ENCODE peak calls at places on chromosomes 5 and 9, in five cellular contexts. X, Z, E, Q and B are unnamed samples.

GRCh38 chr5:72499730-72500129 is 7.5 kb downstream of the ZNF366 start:
- DNase-seq in Q (peak), X (no peak), E (no peak), Z (no peak), B (no peak)

GRCh38 chr5:107670028-107670926 is 460 bp downstream of the EFNA5 start:
- DNase-seq in X (no peak), Q (peak), E (no peak), Z (peak), B (peak)

GRCh38 chr5:93192107-93192506 is 388.9 kb downstream of the NR2F1-AS1 start:
- DNase-seq in E (peak), X (peak), Q (no peak), Z (no peak), B (no peak)

GRCh38 chr5:6631441-6631840 is 1.4 kb downstream of the NSUN2 start:
- DNase-seq in Z (no peak), Q (no peak), X (no peak), E (no peak), B (no peak)

GRCh38 chr5:1161108-1161831 is 40.1 kb upstream of the SLC6A19 start:
- DNase-seq in X (no peak), Q (no peak), E (no peak), Z (peak), B (no peak)

GRCh38 chr9:71909887-71910601 is 949 bp downstream of the ABHD17B start:
- DNase-seq in Z (peak), E (peak), Q (peak), X (no peak), B (peak)

GRCh38 chr9:16652511-16653101 is 217.9 kb downstream of the BNC2 start:
- DNase-seq in E (no peak), X (no peak), Q (no peak), Z (no peak), B (no peak)

GRCh38 chr5:156137482-156137881 is 189.5 kb upstream of the SGCD start:
- DNase-seq in Z (no peak), X (no peak), Q (no peak), E (peak), B (no peak)

GRCh38 chr9:35661756-35662350 is 3.1 kb downstream of the ARHGEF39 start:
- DNase-seq in Z (no peak), Q (no peak), E (no peak), X (no peak), B (no peak)

GRCh38 chr9:35508069-35508468 is 18.2 kb downstream of the RUSC2 start:
- DNase-seq in Z (no peak), Q (no peak), E (no peak), X (no peak), B (no peak)

GRCh38 chr5:107915413-107915812 is 244.7 kb upstream of the EFNA5 start:
- DNase-seq in X (no peak), Z (no peak), Q (no peak), E (peak), B (no peak)

GRCh38 chr9:131810351-131811170 is 70.7 kb upstream of the RAPGEF1 start:
- DNase-seq in Z (no peak), X (no peak), E (no peak), Q (no peak), B (no peak)
- TF ChIP-seq CTCF in Z (no peak), X (no peak), E (no peak), Q (no peak), B (no peak)

DNA sequence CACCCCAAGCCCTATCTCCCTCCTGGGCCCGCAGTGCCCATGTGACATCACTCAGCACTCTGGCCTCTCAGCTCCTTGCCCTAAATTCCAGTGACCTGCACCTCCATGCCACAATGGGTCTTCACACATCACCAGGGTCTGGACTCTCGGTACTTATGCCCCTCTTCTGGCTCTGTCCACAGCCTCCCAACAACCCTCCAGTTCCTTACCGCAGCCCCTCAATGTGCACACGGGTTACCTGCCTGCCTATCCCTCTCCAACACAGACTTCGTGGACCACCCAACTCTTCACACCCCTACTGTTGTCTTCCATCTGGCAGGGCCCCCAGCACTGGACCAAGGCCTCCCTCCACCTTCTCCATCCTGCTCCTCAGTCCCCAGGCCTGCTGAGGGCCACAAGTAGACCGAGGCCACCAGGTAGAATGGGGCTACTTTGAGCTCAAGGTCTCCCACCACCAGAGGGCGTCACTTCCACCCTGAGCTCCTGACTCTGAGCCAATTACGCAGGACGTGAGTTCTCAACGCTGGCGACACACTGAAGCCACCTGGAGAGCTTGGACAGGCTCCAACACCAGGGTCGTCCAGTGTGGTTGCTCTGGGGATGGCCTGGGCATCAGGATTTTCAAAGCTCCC is 172.1 kb downstream of the GABBR2 start:
- DNase-seq in Q (no peak), E (no peak), Z (no peak), X (no peak), B (peak)
- TF ChIP-seq CTCF in Q (no peak), E (peak), Z (no peak), X (peak), B (no peak)

GRCh38 chr5:90793183-90793582 is 234.6 kb downstream of the ADGRV1 start:
- DNase-seq in Z (no peak), E (no peak), Q (no peak), X (no peak), B (no peak)
- TF ChIP-seq CTCF in Z (no peak), E (peak), Q (no peak), X (peak), B (no peak)

DNA sequence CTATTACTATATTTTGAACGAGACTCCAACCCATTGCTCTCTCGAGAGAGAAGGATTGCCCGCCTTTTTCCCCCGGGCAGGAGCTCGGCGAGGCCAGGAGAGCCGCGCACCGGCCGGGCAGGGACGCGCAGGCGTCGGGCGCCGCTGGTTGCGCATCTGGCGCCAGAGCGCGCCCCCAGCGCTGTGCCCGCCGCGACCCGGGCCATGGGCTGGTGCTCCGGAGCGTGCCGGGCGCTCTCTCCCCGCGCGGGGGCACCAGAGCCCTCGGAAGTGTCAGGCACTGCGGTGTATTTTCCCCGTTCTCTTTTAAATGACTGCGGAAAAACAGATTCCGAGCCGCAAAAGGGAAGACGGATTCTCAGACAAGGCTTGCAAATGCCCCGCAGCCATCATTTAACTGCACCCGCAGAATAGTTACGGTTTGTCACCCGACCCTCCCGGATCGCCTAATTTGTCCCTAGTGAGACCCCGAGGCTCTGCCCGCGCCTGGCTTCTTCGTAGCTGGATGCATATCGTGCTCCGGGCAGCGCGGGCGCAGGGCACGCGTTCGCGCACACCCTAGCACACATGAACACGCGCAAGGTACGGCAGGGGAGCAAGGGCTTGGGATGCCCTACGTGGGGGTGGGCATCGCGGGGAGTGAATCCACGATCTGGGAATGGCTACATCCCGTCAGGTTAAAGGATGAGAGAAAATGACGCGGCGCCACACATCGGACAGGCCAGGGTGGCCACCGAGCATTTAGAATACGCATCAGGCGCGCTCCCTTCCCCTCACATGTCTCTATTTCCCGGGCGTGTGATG is 1.1 kb upstream of the NTRK2 start:
- DNase-seq in Q (peak), E (peak), Z (no peak), X (no peak), B (peak)
- TF ChIP-seq CTCF in Q (peak), E (peak), Z (no peak), X (peak), B (no peak)

GRCh38 chr9:4548796-4549725 is 58.8 kb downstream of the SLC1A1 start:
- DNase-seq in Z (no peak), E (peak), X (no peak), Q (peak), B (no peak)
- TF ChIP-seq CTCF in Z (no peak), E (peak), X (peak), Q (no peak), B (no peak)

DNA sequence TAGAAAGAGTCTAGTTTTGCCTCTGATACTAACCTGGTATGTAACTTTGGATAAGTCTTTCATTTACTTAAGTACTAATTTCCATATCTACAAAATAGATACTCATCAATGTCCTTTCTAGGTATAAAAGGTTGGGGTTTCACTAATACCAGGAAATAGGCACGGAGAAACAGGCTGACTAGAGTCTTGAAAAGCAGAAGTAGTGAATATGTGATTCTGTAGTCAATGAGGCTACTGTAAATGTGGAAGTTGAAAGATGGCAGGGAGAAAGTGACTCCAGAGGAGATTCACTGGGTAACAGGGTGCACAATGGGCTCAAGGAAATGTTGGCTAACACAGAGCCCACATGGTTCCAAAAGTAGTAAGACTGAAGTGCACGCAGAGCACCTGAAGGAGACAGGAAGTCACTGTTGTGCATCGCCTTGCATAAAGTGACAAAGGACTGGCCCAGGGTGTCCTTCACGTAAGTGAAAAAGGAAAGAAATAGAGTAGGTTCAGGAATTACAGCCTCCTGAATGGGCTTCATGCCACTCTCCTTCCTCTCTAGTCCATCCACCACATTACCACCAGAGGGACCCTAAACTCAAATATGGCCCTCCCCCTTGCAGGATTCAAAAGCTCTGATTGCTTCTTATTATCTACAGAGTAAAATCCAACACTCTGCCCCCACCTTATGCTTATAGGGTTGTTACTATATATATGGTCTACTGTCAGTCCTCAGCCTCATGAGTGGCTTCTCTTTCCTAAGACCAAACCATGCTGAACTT is 288.0 kb upstream of the SMARCA2 start:
- DNase-seq in X (no peak), E (no peak), Z (no peak), Q (no peak), B (no peak)
- TF ChIP-seq CTCF in X (no peak), E (peak), Z (no peak), Q (peak), B (no peak)

DNA sequence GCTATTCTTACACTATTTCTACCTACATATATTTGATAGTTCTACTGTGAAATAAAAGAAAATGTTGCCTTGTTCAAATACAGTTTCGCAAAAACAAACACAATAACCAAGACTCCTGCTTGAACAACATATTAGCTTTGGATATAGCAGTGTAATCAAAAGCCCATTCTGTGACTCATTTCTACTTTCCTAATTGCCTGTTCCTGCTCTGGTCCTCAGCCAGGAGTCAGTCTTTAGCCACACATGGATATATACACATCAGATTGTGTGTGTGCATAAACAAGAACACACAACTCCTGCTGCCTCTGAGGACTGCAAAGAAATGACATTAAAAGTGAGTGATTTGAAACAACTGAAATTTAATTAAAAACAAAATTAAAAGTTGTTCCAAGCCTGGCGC is 334.8 kb downstream of the TRIM32 start:
- DNase-seq in Q (no peak), Z (no peak), E (no peak), X (no peak), B (no peak)
- TF ChIP-seq CTCF in Q (no peak), Z (no peak), E (no peak), X (no peak), B (no peak)